ENCODE peak calls at places on chromosomes 5 and 9, in five cellular contexts. A is gastrocnemius medialis, V is right cardiac atrium, T is body of pancreas, Y is aorta. C is an unnamed sample.
A peak's percentile ranks its signal among the peaks of the same experiment; 100 is the strongest.

GRCh38 chr9:1956958-1957357 is 58.2 kb upstream of the SMARCA2 start:
- ATAC-seq in A (no peak), V (no peak), T (no peak), Y (no peak), C (no peak)

GRCh38 chr9:91948423-91949292 is 1.4 kb downstream of the ROR2 start:
- ATAC-seq in A (no peak), V (peak; percentile 66), T (peak; percentile 61), Y (peak; percentile 51), C (peak; percentile 70)

GRCh38 chr5:73314395-73315195 is 134.0 kb downstream of the FOXD1 start:
- ATAC-seq in A (no peak), V (no peak), T (no peak), Y (no peak), C (no peak)

GRCh38 chr5:98458004-98458403 is 315.5 kb upstream of the RGMB start:
- ATAC-seq in A (no peak), V (no peak), T (no peak), Y (no peak), C (no peak)

GRCh38 chr5:80225954-80226353 is 29.9 kb downstream of the SERINC5 start:
- ATAC-seq in A (no peak), V (no peak), T (no peak), Y (no peak), C (no peak)

GRCh38 chr5:130710596-130710995 is 454.5 kb downstream of the HINT1 start:
- ATAC-seq in A (no peak), V (no peak), T (no peak), Y (no peak), C (no peak)

GRCh38 chr5:115873392-115873791 is 31.7 kb downstream of the AP3S1 start:
- ATAC-seq in A (no peak), V (no peak), T (no peak), Y (no peak), C (no peak)

GRCh38 chr5:167250996-167251395 is 1040.4 kb upstream of the WWC1 start:
- ATAC-seq in A (no peak), V (no peak), T (no peak), Y (no peak), C (no peak)

GRCh38 chr9:134418986-134419683 is 92.9 kb downstream of the RXRA start:
- ATAC-seq in A (no peak), V (no peak), T (no peak), Y (no peak), C (no peak)

GRCh38 chr9:22855956-22856355 is 409.3 kb downstream of the DMRTA1 start:
- ATAC-seq in A (no peak), V (no peak), T (no peak), Y (no peak), C (no peak)

GRCh38 chr5:126848253-126848652 is 71.3 kb downstream of the LMNB1 start:
- ATAC-seq in A (no peak), V (peak; percentile 26), T (no peak), Y (peak; percentile 43), C (peak; percentile 18)

GRCh38 chr9:71783120-71783523 is 14.8 kb upstream of the CEMIP2 start:
- ATAC-seq in A (no peak), V (peak; percentile 68), T (peak; percentile 33), Y (peak; percentile 41), C (peak; percentile 61)

GRCh38 chr5:67026278-67026677 is 170.3 kb downstream of the CD180 start:
- ATAC-seq in A (no peak), V (no peak), T (no peak), Y (no peak), C (no peak)

GRCh38 chr5:17817946-17818345 is 183.7 kb downstream of the TAF11L14 start:
- ATAC-seq in A (no peak), V (no peak), T (no peak), Y (no peak), C (no peak)

GRCh38 chr5:115588640-115589039 is 13.6 kb downstream of the TICAM2 start:
- ATAC-seq in A (no peak), V (no peak), T (no peak), Y (no peak), C (no peak)

GRCh38 chr9:105483618-105484017 is 35.8 kb downstream of the FSD1L start:
- ATAC-seq in A (no peak), V (no peak), T (no peak), Y (no peak), C (no peak)

GRCh38 chr5:90528704-90529233 is 615 bp downstream of the LYSMD3 start:
- ATAC-seq in A (peak; percentile 15), V (no peak), T (no peak), Y (peak; percentile 25), C (no peak)

GRCh38 chr5:141084487-141084989 is 9.9 kb upstream of the PCDHB2 start:
- ATAC-seq in A (peak; percentile 60), V (peak; percentile 71), T (peak; percentile 94), Y (no peak), C (peak; percentile 62)

GRCh38 chr5:153969563-153969895 is 69.2 kb downstream of the FAM114A2 start:
- ATAC-seq in A (no peak), V (no peak), T (no peak), Y (no peak), C (no peak)

GRCh38 chr5:180250329-180250728 is 41.3 kb upstream of the RASGEF1C start:
- ATAC-seq in A (no peak), V (no peak), T (no peak), Y (no peak), C (no peak)

GRCh38 chr5:180253036-180253824 is 38.7 kb downstream of the MAPK9 start:
- ATAC-seq in A (no peak), V (peak; percentile 23), T (no peak), Y (no peak), C (no peak)

GRCh38 chr5:180251887-180252286 is 40.0 kb downstream of the MAPK9 start:
- ATAC-seq in A (no peak), V (no peak), T (no peak), Y (no peak), C (no peak)

GRCh38 chr5:180251141-180251540 is 40.7 kb downstream of the MAPK9 start:
- ATAC-seq in A (no peak), V (no peak), T (no peak), Y (no peak), C (no peak)
- H3K27ac ChIP-seq in A (no peak overlapping the region), V (no peak overlapping the region), T (no peak overlapping the region), Y (no peak overlapping the region), C (no peak overlapping the region)

GRCh38 chr5:321233-321725 is at the start of gene AHRR:
- ATAC-seq in A (peak; percentile 51), V (peak; percentile 79), T (peak; percentile 66), Y (peak; percentile 51), C (peak; percentile 69)

GRCh38 chr5:322942-323879 is 1.7 kb downstream of the AHRR start:
- ATAC-seq in A (no peak), V (no peak), T (no peak), Y (no peak), C (no peak)

GRCh38 chr5:321726-322251 is 275 bp downstream of the AHRR start:
- ATAC-seq in A (no peak), V (no peak), T (no peak), Y (no peak), C (no peak)

GRCh38 chr5:320524-321232 is 836 bp upstream of the AHRR start:
- ATAC-seq in A (no peak), V (no peak), T (no peak), Y (no peak), C (no peak)

DNA sequence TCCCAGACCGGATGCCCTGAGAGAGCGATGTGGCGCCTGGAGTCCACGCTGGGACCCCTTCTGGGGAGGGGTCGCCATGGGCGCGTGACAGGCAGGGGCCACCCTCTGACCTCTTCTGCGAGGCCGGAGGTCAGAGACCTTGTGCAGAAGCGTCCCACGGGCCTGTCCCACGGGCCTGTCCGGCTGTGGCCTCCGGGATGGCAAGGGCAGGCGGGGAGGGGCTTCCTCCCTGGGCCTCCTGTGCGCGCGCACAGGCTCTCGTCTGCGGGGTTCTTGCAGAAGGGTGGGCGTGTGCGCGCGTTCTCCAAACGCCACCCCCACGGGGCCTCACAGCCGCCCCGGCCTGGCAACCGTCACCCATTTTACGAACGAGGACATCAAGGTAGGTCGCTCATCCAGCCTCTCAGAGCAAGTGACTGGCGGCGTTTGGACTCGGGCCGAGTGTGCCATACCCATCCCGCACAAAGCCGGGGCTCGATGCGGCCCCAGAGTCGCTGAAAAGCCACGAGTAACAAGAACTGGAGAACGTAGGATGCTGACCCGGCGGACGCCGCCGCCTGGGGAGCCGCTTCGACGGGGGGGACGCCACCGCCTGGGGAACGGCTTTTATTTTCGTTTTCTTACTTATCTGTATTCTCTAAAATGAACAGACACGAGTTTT is 897 bp downstream of the AHRR start:
- ATAC-seq in A (no peak), V (no peak), T (no peak), Y (no peak), C (no peak)
- H3K27ac ChIP-seq in A (no peak overlapping the region), V (no peak overlapping the region), T (no peak overlapping the region), Y (no peak overlapping the region), C (no peak overlapping the region)

DNA sequence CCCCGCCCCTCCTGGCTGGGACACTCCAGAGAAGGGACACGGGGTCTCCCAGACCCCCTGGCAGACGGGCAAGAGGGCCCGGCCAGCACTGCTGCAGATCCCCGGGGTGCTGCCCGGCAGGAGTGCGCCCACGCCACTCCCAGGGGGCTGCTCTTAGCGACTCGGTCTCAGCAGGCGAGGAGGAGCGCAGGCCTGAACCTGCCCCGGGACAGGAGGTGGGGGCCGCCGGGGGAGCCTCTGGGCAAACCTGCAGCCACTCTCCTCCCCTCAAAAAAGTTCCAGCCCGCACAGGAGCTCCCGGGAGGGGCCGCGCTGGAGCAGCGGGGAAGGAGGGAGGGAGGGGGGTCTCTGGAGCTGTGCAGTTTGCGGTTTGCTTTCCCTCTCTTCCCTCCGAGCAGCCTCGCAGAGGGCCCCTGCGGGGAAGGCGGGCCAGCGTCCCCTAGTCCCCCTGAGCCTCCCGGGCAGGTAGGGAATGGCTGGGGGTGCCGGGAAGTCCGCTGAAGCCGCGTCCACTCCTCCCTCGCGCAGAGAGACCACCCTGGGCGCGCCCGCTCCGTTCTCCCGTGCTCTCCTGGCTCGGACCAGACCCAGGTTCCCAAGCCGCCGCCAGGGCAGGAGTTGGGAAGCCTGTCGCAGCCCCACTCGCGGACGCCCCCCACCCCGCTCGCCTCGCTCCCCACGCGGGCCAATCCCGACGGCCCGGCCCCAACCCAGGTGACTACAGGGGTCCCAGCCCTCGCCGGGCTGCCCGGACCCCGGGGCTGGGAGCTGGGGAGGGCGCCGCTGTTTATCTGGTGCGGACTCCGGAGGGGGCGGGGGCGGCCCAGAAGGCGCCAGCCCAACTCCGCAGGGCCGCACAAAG is 44.2 kb downstream of the NACC2 start:
- ATAC-seq in A (no peak), V (no peak), T (no peak), Y (no peak), C (no peak)
- H3K27ac ChIP-seq in A (no peak overlapping the region), V (no peak overlapping the region), T (peak overlapping the region; percentile 86), Y (no peak overlapping the region), C (peak overlapping the region; percentile 88)

GRCh38 chr5:172906436-172906835 is 52.8 kb upstream of the RPL26L1 start:
- ATAC-seq in A (no peak), V (no peak), T (no peak), Y (peak; percentile 3), C (no peak)

GRCh38 chr5:172907657-172908056 is 51.6 kb upstream of the RPL26L1 start:
- ATAC-seq in A (no peak), V (no peak), T (no peak), Y (no peak), C (no peak)

GRCh38 chr5:172905346-172905756 is 53.9 kb upstream of the RPL26L1 start:
- ATAC-seq in A (no peak), V (no peak), T (no peak), Y (peak; percentile 28), C (no peak)

GRCh38 chr5:172905771-172906170 is 53.5 kb upstream of the RPL26L1 start:
- ATAC-seq in A (no peak), V (no peak), T (no peak), Y (no peak), C (no peak)

DNA sequence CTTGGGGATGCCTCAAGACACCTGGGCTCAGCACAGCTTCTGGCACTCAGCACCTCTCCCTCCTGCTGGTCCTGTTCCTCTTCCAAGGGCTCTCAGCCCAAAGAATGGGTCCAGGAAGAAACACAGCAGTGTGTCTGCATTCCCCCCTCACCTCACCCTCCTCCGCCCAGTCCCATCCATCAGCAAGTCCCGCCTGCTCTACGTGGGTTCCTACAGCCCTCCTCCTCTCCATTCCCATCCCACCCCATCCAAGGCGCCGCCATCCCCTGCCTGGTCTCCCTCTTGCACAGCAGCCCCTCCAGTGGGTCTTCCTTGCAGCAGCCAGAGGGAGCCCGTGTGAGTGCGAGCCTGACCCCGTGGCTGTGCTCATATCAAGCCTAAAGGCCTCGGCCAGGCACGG is 52.3 kb upstream of the RPL26L1 start:
- ATAC-seq in A (no peak), V (no peak), T (no peak), Y (peak; percentile 8), C (no peak)
- H3K27ac ChIP-seq in A (no peak overlapping the region), V (no peak overlapping the region), T (peak overlapping the region; percentile 100), Y (peak overlapping the region; percentile 77), C (peak overlapping the region; percentile 96)